ENCODE peak calls at places on chromosomes 11 and 22, in four cellular contexts. X is K562, S is HepG2, B is GM12878. P is an unnamed sample.
A peak's percentile ranks its signal among the peaks of the same experiment; 100 is the strongest.

GRCh38 chr11:117217141-117217609 is 14.7 kb downstream of the PCSK7 start:
- DNase-seq in X (no peak), S (no peak), B (no peak), P (no peak)

GRCh38 chr22:23397618-23398567 is 182.2 kb downstream of the IGLL1 start:
- DNase-seq in X (no peak), S (no peak), B (no peak), P (no peak)

GRCh38 chr11:63888170-63889086 is 28.5 kb downstream of the RCOR2 start:
- DNase-seq in X (peak; percentile 91), S (peak; percentile 81), B (no peak), P (peak; percentile 74)

GRCh38 chr11:62880231-62880802 is 379 bp upstream of the SLC3A2 start:
- DNase-seq in X (no peak), S (no peak), B (no peak), P (no peak)

GRCh38 chr11:104451193-104451592 is 287.2 kb upstream of the PDGFD start:
- DNase-seq in X (no peak), S (no peak), B (no peak), P (no peak)

GRCh38 chr11:58286249-58286648 is 18.2 kb upstream of the OR10W1 start:
- DNase-seq in X (peak; percentile 7), S (peak; percentile 54), B (no peak), P (peak; percentile 4)

GRCh38 chr11:76269247-76269646 is 62.9 kb upstream of the WNT11 start:
- DNase-seq in X (no peak), S (no peak), B (no peak), P (no peak)

GRCh38 chr22:26502688-26503561 is 9.3 kb downstream of the TFIP11 start:
- DNase-seq in X (no peak), S (no peak), B (no peak), P (peak; percentile 48)

GRCh38 chr11:8812438-8812837 is 98.6 kb upstream of the AKIP1 start:
- DNase-seq in X (no peak), S (peak; percentile 35), B (no peak), P (no peak)

GRCh38 chr11:108959124-108959761 is 294.4 kb downstream of the DDX10 start:
- DNase-seq in X (no peak), S (no peak), B (no peak), P (no peak)

GRCh38 chr11:106128740-106129139 is 51.3 kb downstream of the AASDHPPT start:
- DNase-seq in X (no peak), S (no peak), B (no peak), P (no peak)

GRCh38 chr11:5631969-5632635 is 7.3 kb downstream of the TRIM34 start:
- DNase-seq in X (no peak), S (no peak), B (peak; percentile 85), P (peak; percentile 37)

GRCh38 chr11:117910525-117910924 is 18.7 kb downstream of the TMPRSS13 start:
- DNase-seq in X (peak; percentile 41), S (no peak), B (no peak), P (no peak)

GRCh38 chr11:115471367-115471766 is 32.8 kb downstream of the CADM1 start:
- DNase-seq in X (no peak), S (peak; percentile 80), B (peak; percentile 40), P (no peak)

GRCh38 chr11:35529971-35530495 is 4.6 kb upstream of the PAMR1 start:
- DNase-seq in X (no peak), S (no peak), B (no peak), P (no peak)

GRCh38 chr11:14232652-14233051 is 126.3 kb downstream of the RRAS2 start:
- DNase-seq in X (peak; percentile 43), S (no peak), B (no peak), P (no peak)

GRCh38 chr22:27930246-27931060 is 11.4 kb upstream of the PITPNB start:
- DNase-seq in X (no peak), S (no peak), B (no peak), P (no peak)

GRCh38 chr22:49525776-49526535 is 301.7 kb downstream of the BRD1 start:
- DNase-seq in X (no peak), S (no peak), B (no peak), P (no peak)
- TF ChIP-seq TAF1 in X (no peak), S (no peak), B (no peak), P (no peak)

DNA sequence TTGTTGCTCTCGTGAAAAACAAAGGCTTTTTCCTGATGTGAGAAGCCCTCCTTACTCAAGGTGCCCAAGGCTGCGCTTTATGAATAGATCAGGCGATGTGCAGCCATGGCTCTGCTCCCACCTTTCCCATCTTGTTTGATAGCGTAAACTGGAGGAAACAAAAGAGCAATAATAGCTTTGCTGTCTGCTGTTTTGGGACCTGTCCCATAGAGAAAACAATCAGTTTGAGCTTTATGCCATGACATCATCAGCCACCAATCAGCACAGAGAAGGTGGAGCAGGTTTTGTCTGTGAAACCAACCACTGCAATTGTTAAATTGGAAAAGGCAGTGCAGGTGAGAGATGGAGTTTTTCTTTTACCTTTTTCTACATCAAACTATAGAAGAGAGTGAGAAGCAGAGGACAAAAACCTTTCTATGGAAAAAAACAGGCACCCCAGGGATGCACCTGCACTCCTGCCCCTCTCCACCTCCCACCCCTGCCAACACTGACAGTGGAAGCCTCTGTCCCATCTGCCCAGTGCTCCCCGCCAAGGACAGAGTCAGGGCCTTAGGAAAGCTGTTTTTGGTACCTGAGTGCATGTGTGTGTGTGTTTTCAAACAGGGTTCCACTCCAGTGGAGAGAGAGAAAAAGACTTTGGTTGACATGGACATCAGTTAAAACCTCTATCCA is 80.7 kb downstream of the MICAL3 start:
- DNase-seq in X (no peak), S (no peak), B (no peak), P (no peak)
- TF ChIP-seq POLR2A in X (no peak), S (no peak), B (no peak), P (no peak)

GRCh38 chr11:67290801-67291200 is 1.7 kb downstream of the ANKRD13D start:
- DNase-seq in X (no peak), S (no peak), B (no peak), P (no peak)

GRCh38 chr11:67293090-67293489 is 4.0 kb downstream of the ANKRD13D start:
- DNase-seq in X (no peak), S (no peak), B (no peak), P (no peak)

GRCh38 chr11:67289651-67290479 is 762 bp downstream of the ANKRD13D start:
- DNase-seq in X (no peak), S (no peak), B (no peak), P (no peak)

GRCh38 chr11:67291481-67292381 is 2.6 kb downstream of the ANKRD13D start:
- DNase-seq in X (no peak), S (no peak), B (no peak), P (no peak)

GRCh38 chr11:67292671-67293070 is 3.6 kb downstream of the ANKRD13D start:
- DNase-seq in X (no peak), S (no peak), B (no peak), P (no peak)
- TF ChIP-seq TAF1 in X (no peak), S (no peak), B (no peak), P (no peak)

GRCh38 chr11:65498042-65498726 is 661 bp upstream of the MALAT1 start:
- DNase-seq in X (no peak), S (no peak), B (peak; percentile 53), P (no peak)

GRCh38 chr11:65498727-65498976 is 193 bp upstream of the MALAT1 start:
- DNase-seq in X (no peak), S (no peak), B (no peak), P (no peak)

GRCh38 chr11:65498977-65499712 is at the start of gene MALAT1:
- DNase-seq in X (peak; percentile 59), S (peak; percentile 88), B (peak; percentile 82), P (no peak)

GRCh38 chr11:65497141-65498041 is 1.5 kb upstream of the MALAT1 start:
- DNase-seq in X (peak; percentile 86), S (peak; percentile 95), B (peak; percentile 95), P (peak; percentile 66)

GRCh38 chr11:65496304-65497140 is 2.3 kb upstream of the MALAT1 start:
- DNase-seq in X (no peak), S (no peak), B (no peak), P (no peak)
- TF ChIP-seq POLR2A in X (peak; percentile 27), S (no peak), B (no peak), P (no peak)

DNA sequence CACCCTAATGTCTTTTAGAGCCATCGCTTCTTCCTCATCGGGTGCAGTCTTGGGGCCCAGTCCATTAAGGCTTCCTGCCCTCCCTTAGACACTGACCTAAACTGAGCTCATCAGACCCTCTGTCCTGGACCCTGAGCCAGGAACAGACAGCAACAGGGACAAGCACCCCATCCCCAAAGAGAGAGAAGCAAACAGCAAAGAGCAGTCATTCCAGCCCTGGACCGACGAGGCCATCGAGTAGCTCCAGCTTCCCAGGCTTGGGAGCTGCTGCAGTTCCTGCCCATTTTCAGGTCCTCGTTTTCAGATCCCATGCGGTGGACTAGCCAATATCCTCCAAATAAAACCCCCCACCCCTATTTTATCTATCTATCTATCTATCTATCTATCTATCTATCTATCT is 25.8 kb upstream of the CACNG2 start:
- DNase-seq in X (no peak), S (no peak), B (no peak), P (no peak)
- TF ChIP-seq TAF1 in X (no peak), S (no peak), B (no peak), P (no peak)

GRCh38 chr22:32620992-32621391 is 146.4 kb downstream of the FBXO7 start:
- DNase-seq in X (no peak), S (peak; percentile 24), B (no peak), P (no peak)

GRCh38 chr22:32621656-32622003 is 147.0 kb downstream of the FBXO7 start:
- DNase-seq in X (no peak), S (no peak), B (no peak), P (no peak)

GRCh38 chr22:32622762-32623147 is 148.1 kb downstream of the FBXO7 start:
- DNase-seq in X (no peak), S (no peak), B (no peak), P (no peak)

GRCh38 chr22:32623943-32624342 is 149.3 kb downstream of the FBXO7 start:
- DNase-seq in X (no peak), S (peak; percentile 12), B (no peak), P (no peak)

DNA sequence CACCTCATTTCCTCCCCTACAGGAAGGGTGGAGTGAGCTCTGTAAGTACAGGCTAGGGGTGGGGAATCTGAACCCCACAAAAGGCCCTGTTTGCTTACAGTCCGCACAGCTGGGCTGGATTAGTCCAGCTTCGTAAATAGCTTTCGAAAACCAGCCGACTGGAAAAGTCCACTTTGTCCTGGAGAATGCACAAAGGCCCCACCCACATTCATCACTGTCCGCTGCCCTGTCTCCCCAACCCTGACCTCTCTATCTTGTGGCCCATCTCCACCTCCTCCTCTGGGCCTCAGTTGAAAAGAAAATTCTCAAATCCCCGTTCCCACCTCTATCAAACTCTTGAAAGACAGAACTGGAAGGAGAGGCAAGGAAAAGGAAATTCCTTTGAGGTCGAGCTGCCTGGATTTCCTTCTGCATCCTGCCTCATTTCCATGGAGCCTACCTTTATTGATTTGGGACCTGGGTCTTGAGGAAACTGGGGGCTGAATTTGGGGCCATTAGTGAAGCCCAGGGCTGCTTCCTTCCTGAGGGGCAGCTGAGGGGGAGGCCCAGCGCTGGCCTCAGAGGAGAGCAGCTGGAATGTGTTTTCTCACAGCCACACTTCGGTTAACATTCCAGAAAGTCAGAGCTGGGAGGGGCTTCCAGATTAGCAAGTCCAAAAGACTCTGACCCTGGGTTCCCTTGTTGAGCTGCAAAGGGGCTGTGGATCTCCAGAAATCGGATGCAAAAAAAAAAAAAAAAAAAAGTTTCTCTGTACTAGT is 147.6 kb downstream of the FBXO7 start:
- DNase-seq in X (no peak), S (peak; percentile 89), B (no peak), P (no peak)
- TF ChIP-seq POLR2A in X (no peak), S (no peak), B (no peak), P (no peak)